ENCODE peak calls at places on chromosomes 4 and X, in seven cellular contexts. One of them, this sample, is unnamed.
A peak's percentile ranks its signal among the peaks of the same experiment; 100 is the strongest.

GRCh38 chrX:148492057-148492456 is 8.4 kb upstream of the AFF2 start:
- DNase-seq in pancreas: no peak
- DNase-seq in non-pigmented ciliary epithelial cell: no peak
- DNase-seq in B cell: no peak
- DNase-seq in CD8-positive, alpha-beta T cell: no peak
- DNase-seq in amygdala: no peak
- DNase-seq in adipocyte: no peak
- DNase-seq in this sample: no peak

GRCh38 chrX:43349363-43349762 is 306.7 kb upstream of the MAOA start:
- DNase-seq in non-pigmented ciliary epithelial cell: no peak
- DNase-seq in pancreas: no peak
- DNase-seq in amygdala: no peak
- DNase-seq in CD8-positive, alpha-beta T cell: peak; percentile 59
- DNase-seq in adipocyte: peak; percentile 19
- DNase-seq in B cell: peak; percentile 30
- DNase-seq in this sample: no peak

GRCh38 chr4:54840992-54841768 is 183.4 kb downstream of the KIT start:
- DNase-seq in adipocyte: peak; percentile 54
- DNase-seq in pancreas: no peak
- DNase-seq in B cell: peak; percentile 3
- DNase-seq in CD8-positive, alpha-beta T cell: no peak
- DNase-seq in amygdala: no peak
- DNase-seq in non-pigmented ciliary epithelial cell: no peak
- DNase-seq in this sample: no peak

GRCh38 chr4:187550256-187550950 is 445.2 kb upstream of the ZFP42 start:
- DNase-seq in CD8-positive, alpha-beta T cell: no peak
- DNase-seq in B cell: no peak
- DNase-seq in amygdala: no peak
- DNase-seq in pancreas: no peak
- DNase-seq in non-pigmented ciliary epithelial cell: peak; percentile 11
- DNase-seq in adipocyte: no peak
- DNase-seq in this sample: no peak

GRCh38 chrX:40147399-40148188 is 49.8 kb upstream of the BCOR start:
- DNase-seq in CD8-positive, alpha-beta T cell: no peak
- DNase-seq in adipocyte: no peak
- DNase-seq in amygdala: no peak
- DNase-seq in pancreas: peak; percentile 76
- DNase-seq in B cell: no peak
- DNase-seq in non-pigmented ciliary epithelial cell: no peak
- DNase-seq in this sample: peak; percentile 71

GRCh38 chrX:43956034-43956433 is 17.2 kb downstream of the NDP start:
- DNase-seq in pancreas: no peak
- DNase-seq in adipocyte: no peak
- DNase-seq in B cell: no peak
- DNase-seq in non-pigmented ciliary epithelial cell: no peak
- DNase-seq in amygdala: no peak
- DNase-seq in CD8-positive, alpha-beta T cell: no peak
- DNase-seq in this sample: no peak

GRCh38 chr4:109207060-109207459 is 95.4 kb downstream of the COL25A1 start:
- DNase-seq in CD8-positive, alpha-beta T cell: no peak
- DNase-seq in non-pigmented ciliary epithelial cell: peak; percentile 67
- DNase-seq in adipocyte: peak; percentile 59
- DNase-seq in pancreas: no peak
- DNase-seq in amygdala: no peak
- DNase-seq in B cell: no peak
- DNase-seq in this sample: no peak

GRCh38 chr4:88661724-88662123 is 35.9 kb downstream of the NAP1L5 start:
- DNase-seq in non-pigmented ciliary epithelial cell: peak; percentile 52
- DNase-seq in CD8-positive, alpha-beta T cell: no peak
- DNase-seq in amygdala: no peak
- DNase-seq in B cell: no peak
- DNase-seq in adipocyte: peak; percentile 74
- DNase-seq in pancreas: no peak
- DNase-seq in this sample: no peak

GRCh38 chr4:183797041-183797444 is 108.1 kb upstream of the STOX2 start:
- DNase-seq in amygdala: no peak
- DNase-seq in non-pigmented ciliary epithelial cell: no peak
- DNase-seq in adipocyte: no peak
- DNase-seq in pancreas: peak; percentile 74
- DNase-seq in CD8-positive, alpha-beta T cell: no peak
- DNase-seq in B cell: no peak
- DNase-seq in this sample: no peak

GRCh38 chr4:752196-752861 is 46.7 kb downstream of the PCGF3 start:
- DNase-seq in adipocyte: no peak
- DNase-seq in non-pigmented ciliary epithelial cell: no peak
- DNase-seq in B cell: no peak
- DNase-seq in pancreas: peak; percentile 75
- DNase-seq in amygdala: no peak
- DNase-seq in CD8-positive, alpha-beta T cell: no peak
- DNase-seq in this sample: no peak

GRCh38 chrX:44025611-44026010 is 52.4 kb upstream of the NDP start:
- DNase-seq in adipocyte: peak; percentile 37
- DNase-seq in B cell: no peak
- DNase-seq in amygdala: no peak
- DNase-seq in non-pigmented ciliary epithelial cell: no peak
- DNase-seq in CD8-positive, alpha-beta T cell: no peak
- DNase-seq in pancreas: no peak
- DNase-seq in this sample: no peak

GRCh38 chr4:113223001-113223400 is 173.5 kb downstream of the ANK2 start:
- DNase-seq in CD8-positive, alpha-beta T cell: no peak
- DNase-seq in amygdala: no peak
- DNase-seq in pancreas: no peak
- DNase-seq in B cell: no peak
- DNase-seq in non-pigmented ciliary epithelial cell: no peak
- DNase-seq in adipocyte: no peak
- DNase-seq in this sample: no peak

GRCh38 chrX:55767100-55767499 is 49.6 kb downstream of the RRAGB start:
- DNase-seq in non-pigmented ciliary epithelial cell: no peak
- DNase-seq in adipocyte: peak; percentile 39
- DNase-seq in amygdala: no peak
- DNase-seq in B cell: no peak
- DNase-seq in pancreas: no peak
- DNase-seq in CD8-positive, alpha-beta T cell: no peak
- DNase-seq in this sample: no peak

This sample was measured in coronary artery.